ENCODE peak calls at places on chromosomes 2 and 18, in four cellular contexts. Z, Y, A and E are unnamed samples.

GRCh38 chr2:190649035-190649797 is at the start of gene NAB1:
- DNase-seq in Z (peak; percentile 82), Y (peak; percentile 87), A (peak; percentile 81), E (peak; percentile 46)

GRCh38 chr18:75205760-75206109 is 3.2 kb downstream of the PTGR3 start:
- DNase-seq in Z (no peak), Y (no peak), A (peak; percentile 43), E (no peak)

GRCh38 chr2:95526360-95527341 is 42.1 kb upstream of the TRIM43B start:
- DNase-seq in Z (peak; percentile 80), Y (peak; percentile 91), A (no peak), E (no peak)

GRCh38 chr2:241890524-241891235 is 21.2 kb downstream of the RTP5 start:
- DNase-seq in Z (no peak), Y (peak; percentile 90), A (no peak), E (no peak)

GRCh38 chr2:45821558-45822271 is 170.2 kb downstream of the PRKCE start:
- DNase-seq in Z (no peak), Y (peak; percentile 85), A (no peak), E (no peak)

GRCh38 chr2:24083567-24084385 is 858 bp downstream of the TP53I3 start:
- DNase-seq in Z (peak; percentile 89), Y (peak; percentile 95), A (peak; percentile 91), E (peak; percentile 99)

GRCh38 chr2:136305517-136306192 is 187.7 kb upstream of the CXCR4 start:
- DNase-seq in Z (no peak), Y (no peak), A (no peak), E (peak; percentile 57)

GRCh38 chr2:209314641-209315040 is 109.2 kb upstream of the MAP2 start:
- DNase-seq in Z (no peak), Y (no peak), A (no peak), E (no peak)

GRCh38 chr2:238117199-238118154 is 17.3 kb downstream of the ESPNL start:
- DNase-seq in Z (no peak), Y (no peak), A (no peak), E (no peak)

GRCh38 chr2:143177081-143177786 is 48.0 kb downstream of the ARHGAP15 start:
- DNase-seq in Z (no peak), Y (no peak), A (no peak), E (no peak)

GRCh38 chr2:174013310-174013751 is 48.2 kb upstream of the SP3 start:
- DNase-seq in Z (no peak), Y (peak; percentile 63), A (peak; percentile 31), E (no peak)

GRCh38 chr18:1017679-1018078 is 113.0 kb downstream of the ADCYAP1 start:
- DNase-seq in Z (no peak), Y (no peak), A (peak; percentile 29), E (no peak)

GRCh38 chr2:71846669-71847291 is 300.9 kb downstream of the CYP26B1 start:
- DNase-seq in Z (no peak), Y (no peak), A (no peak), E (no peak)

GRCh38 chr2:128489580-128490273 is 171.1 kb upstream of the HS6ST1 start:
- DNase-seq in Z (no peak), Y (no peak), A (no peak), E (peak; percentile 1)

GRCh38 chr2:2014251-2014761 is 270.0 kb upstream of the PXDN start:
- DNase-seq in Z (peak; percentile 82), Y (no peak), A (peak; percentile 70), E (peak; percentile 81)

GRCh38 chr18:23585007-23585871 is 1.1 kb downstream of the NPC1 start:
- DNase-seq in Z (peak; percentile 25), Y (no peak), A (peak; percentile 28), E (no peak)

GRCh38 chr2:32614069-32614468 is 13.8 kb upstream of the TTC27 start:
- DNase-seq in Z (no peak), Y (no peak), A (no peak), E (no peak)

GRCh38 chr2:55109219-55109891 is 59.1 kb upstream of the RTN4 start:
- DNase-seq in Z (no peak), Y (no peak), A (no peak), E (peak; percentile 62)

DNA sequence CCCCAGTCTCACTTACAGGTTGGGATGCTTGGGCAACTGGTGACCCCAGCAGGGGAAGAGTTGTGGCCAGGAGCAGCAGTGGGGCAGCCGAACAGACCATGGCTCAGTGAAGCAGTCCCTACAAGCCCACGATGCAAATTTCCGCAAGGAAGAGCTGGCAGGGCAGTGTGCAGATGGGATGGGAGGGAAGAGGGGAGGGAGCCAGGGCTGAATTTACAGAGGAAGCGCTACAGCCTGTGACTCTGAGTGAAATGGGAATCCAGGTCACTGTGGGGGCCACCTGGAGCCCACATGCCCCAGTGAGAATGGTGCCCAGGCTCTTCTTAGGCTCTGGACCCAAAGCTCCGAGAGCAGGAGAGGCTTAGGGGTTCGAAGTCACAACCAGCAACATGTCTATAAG is 27.0 kb upstream of the SELENOI start:
- DNase-seq in Z (no peak), Y (no peak), A (peak; percentile 17), E (no peak)
- H3K4me3 ChIP-seq in Z (no peak overlapping the region), Y (no peak overlapping the region), A (no peak overlapping the region), E (no peak overlapping the region)

DNA sequence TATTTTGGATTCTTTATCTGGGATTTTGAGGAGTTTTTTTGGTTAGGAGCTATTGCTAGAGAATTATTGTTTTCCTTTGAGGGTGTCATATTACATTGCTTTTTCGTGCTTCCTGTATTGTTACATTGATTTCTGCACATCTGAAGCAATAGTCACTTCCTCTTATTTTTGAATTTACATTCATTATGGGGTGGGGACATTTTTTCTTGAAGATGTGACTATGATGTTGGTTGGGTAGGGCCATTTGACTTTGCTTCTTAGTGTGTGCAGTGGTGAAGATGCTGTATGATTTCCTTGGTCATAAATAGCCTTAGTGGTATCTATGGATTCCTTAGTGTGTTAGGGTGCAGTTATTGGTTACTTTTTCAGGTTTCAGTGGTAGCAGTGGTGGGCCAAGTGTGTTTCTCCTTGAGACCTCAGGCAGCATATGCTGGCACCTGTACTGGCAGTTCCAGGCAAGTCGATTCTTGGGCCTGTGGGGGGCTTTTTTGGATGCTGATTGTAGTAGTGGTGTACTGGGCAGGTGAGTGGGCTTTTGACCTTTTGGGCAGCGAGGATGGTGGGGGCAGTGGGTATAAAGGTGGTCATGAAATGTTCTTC is 61.8 kb downstream of the ARHGAP25 start:
- DNase-seq in Z (no peak), Y (no peak), A (no peak), E (no peak)
- H3K4me3 ChIP-seq in Z (no peak overlapping the region), Y (no peak overlapping the region), A (no peak overlapping the region), E (no peak overlapping the region)

DNA sequence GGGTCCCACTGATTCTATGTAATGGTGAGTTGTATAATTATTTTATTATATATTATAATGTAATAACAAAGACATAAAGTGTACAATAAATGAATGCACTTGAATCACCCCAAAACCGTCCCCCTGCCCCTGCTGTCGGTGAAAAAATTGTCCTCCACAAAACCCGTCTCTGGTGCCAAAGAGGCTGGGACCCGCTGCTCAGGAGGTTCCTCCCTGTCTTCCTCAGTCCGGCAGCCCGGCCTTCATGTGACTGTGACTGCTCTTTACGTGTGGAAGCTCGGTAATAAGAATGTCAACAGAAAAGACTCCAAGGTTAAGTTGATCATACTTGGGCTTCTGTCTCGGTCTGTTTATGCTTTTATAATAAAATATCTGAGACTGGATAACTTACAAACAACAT is 32.7 kb upstream of the ADNP2 start:
- DNase-seq in Z (no peak), Y (no peak), A (no peak), E (no peak)
- H3K4me3 ChIP-seq in Z (no peak overlapping the region), Y (no peak overlapping the region), A (no peak overlapping the region), E (no peak overlapping the region)

GRCh38 chr2:230224458-230224857 is 1.1 kb upstream of the SP140 start:
- DNase-seq in Z (no peak), Y (no peak), A (no peak), E (no peak)

GRCh38 chr2:230230087-230230486 is 4.6 kb downstream of the SP140 start:
- DNase-seq in Z (no peak), Y (no peak), A (no peak), E (no peak)

GRCh38 chr2:230227216-230227615 is 1.7 kb downstream of the SP140 start:
- DNase-seq in Z (no peak), Y (no peak), A (no peak), E (no peak)

GRCh38 chr2:230225486-230225885 is at the start of gene SP140:
- DNase-seq in Z (no peak), Y (no peak), A (no peak), E (no peak)

DNA sequence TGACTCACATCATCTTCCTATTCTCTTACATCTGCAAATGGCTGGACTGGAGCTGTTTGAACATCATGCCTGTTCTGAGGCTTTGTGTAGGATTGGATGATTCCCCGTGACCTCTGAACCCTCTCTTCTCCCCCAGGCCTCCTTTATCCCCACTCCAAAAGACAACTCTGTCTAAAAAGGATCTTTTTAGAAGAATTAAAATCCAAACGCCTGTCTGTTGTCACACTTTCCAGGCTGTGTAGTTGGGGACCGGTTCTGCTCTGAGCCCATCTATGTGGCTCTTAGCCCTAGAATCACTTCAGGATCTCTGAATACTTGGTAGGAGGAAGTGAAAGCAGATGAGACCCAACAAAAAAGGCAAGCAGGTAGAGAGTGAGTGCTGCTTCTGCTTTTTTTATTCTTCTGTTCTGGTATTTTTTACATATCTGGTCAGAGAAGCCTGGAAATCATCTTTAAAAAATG is 585 bp downstream of the SP140 start:
- DNase-seq in Z (no peak), Y (no peak), A (no peak), E (no peak)
- H3K4me3 ChIP-seq in Z (no peak overlapping the region), Y (no peak overlapping the region), A (no peak overlapping the region), E (no peak overlapping the region)

DNA sequence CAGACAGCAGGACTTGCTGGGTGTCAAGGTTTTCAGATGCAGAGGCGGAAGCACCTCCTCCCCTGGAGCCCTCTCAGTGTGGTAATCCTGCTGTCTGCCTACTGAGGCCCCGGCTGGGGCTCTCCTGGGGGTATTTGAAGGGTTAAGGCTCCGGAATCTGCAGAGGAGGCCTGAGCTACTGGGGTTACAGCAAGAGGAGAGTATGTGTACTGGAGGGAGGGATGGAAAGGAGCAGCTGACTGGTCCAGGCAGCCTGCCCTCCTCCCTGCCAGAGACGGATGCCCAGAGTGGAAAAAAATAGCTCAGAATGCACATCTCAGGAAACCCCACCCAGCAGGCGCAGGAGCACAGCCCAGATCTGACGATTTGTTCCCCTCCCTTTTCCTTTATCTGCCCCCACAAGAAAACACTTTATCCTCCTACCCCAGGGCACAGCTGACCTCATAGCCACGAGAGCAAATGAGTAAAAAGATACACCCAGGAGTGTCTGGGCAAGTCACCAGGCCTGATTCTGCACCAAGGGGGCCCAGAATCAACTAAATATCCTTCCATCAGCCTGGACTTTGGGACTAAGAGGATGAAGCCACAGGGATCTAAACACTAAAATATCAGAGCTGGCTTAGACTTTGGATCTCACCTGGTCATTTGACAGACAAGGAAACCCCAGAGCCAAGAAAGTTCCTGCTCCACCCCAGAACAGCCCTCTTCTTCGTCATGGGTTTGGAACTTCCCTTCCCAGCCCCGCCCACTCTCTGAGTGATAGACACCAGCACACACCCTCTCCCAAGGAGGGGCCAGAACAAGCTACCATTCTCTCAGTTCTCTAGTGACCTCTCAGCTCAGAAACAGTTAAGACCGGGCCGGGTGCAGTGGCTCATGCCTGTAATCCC is 5.5 kb downstream of the TMBIM1 start:
- DNase-seq in Z (peak; percentile 73), Y (no peak), A (peak; percentile 81), E (peak; percentile 86)
- H3K4me3 ChIP-seq in Z (peak overlapping the region; percentile 64), Y (peak overlapping the region; percentile 32), A (no peak overlapping the region), E (peak overlapping the region; percentile 44)

GRCh38 chr2:9800975-9801723 is 42.1 kb upstream of the TAF1B start:
- DNase-seq in Z (no peak), Y (peak; percentile 67), A (no peak), E (peak; percentile 55)
- H3K4me3 ChIP-seq in Z (no peak overlapping the region), Y (no peak overlapping the region), A (no peak overlapping the region), E (no peak overlapping the region)

DNA sequence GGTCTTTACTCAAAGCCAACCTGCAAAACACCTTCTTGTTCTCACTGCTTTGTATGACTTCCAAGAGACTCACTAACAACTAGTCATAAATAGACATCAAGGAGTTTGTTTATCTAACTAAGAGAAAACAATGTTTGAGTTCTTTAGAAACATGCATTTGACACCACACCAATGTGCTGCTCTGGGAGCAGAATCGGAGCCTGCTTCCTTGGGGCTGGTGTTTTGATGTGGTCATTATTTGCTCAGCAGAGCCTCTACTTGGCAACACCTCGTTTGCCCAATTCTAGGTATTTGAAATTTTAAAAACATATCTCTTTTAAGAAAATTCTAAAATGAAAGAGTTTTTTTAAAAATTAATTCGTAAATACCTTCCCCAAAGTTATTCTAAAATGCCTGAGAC is 167.5 kb downstream of the BCL2 start:
- DNase-seq in Z (no peak), Y (no peak), A (no peak), E (no peak)
- H3K4me3 ChIP-seq in Z (no peak overlapping the region), Y (no peak overlapping the region), A (no peak overlapping the region), E (no peak overlapping the region)